ENCODE peak calls at places on chromosomes 7 and 10, in ten cellular contexts. K is astrocyte; W is epithelial cell of esophagus; U is H1; I is CD4-positive, CD25-positive, alpha-beta regulatory T cell; S is GM20000; J is NCI-H1048; L is EH; Y is head of caudate nucleus; H is osteocyte. G is an unnamed sample.

GRCh38 chr7:156993021-156993924 is 17.2 kb downstream of the MNX1 start:
- DNase-seq in K (peak; percentile 2), W (no peak), U (no peak), I (no peak), S (no peak), J (no peak), L (no peak), Y (no peak), H (no peak), G (no peak)

GRCh38 chr10:102451105-102451969 is at the start of gene C10orf95:
- DNase-seq in K (no peak), W (peak; percentile 73), U (no peak), I (no peak), S (no peak), J (no peak), L (no peak), Y (no peak), H (no peak), G (no peak)

GRCh38 chr7:144255471-144255897 is 9.1 kb downstream of the OR2A7 start:
- DNase-seq in K (no peak), W (no peak), U (no peak), I (no peak), S (no peak), J (no peak), L (no peak), Y (no peak), H (no peak), G (no peak)

GRCh38 chr7:5766321-5766761 is 15.1 kb downstream of the RNF216 start:
- DNase-seq in K (peak; percentile 85), W (no peak), U (no peak), I (no peak), S (no peak), J (no peak), L (peak; percentile 91), Y (no peak), H (no peak), G (no peak)

GRCh38 chr7:48402721-48403120 is 231.5 kb downstream of the ABCA13 start:
- DNase-seq in K (no peak), W (no peak), U (no peak), I (no peak), S (no peak), J (no peak), L (no peak), Y (no peak), H (no peak), G (no peak)

GRCh38 chr10:71817831-71818268 is 33.2 kb downstream of the PSAP start:
- DNase-seq in K (no peak), W (no peak), U (no peak), I (no peak), S (no peak), J (no peak), L (no peak), Y (no peak), H (no peak), G (no peak)

GRCh38 chr10:30151581-30152389 is 92.4 kb upstream of the JCAD start:
- DNase-seq in K (peak; percentile 92), W (peak; percentile 72), U (peak; percentile 2), I (no peak), S (no peak), J (no peak), L (peak; percentile 92), Y (no peak), H (peak; percentile 88), G (no peak)

GRCh38 chr10:103696411-103697145 is 158.8 kb downstream of the SH3PXD2A start:
- DNase-seq in K (peak; percentile 94), W (peak; percentile 92), U (peak; percentile 53), I (peak; percentile 50), S (peak; percentile 84), J (no peak), L (peak; percentile 95), Y (no peak), H (no peak), G (no peak)

GRCh38 chr7:141361965-141362364 is 189.2 kb upstream of the AGK start:
- DNase-seq in K (no peak), W (no peak), U (no peak), I (no peak), S (no peak), J (no peak), L (no peak), Y (no peak), H (no peak), G (no peak)

GRCh38 chr7:151882734-151883133 is 5.8 kb upstream of the PRKAG2 start:
- DNase-seq in K (no peak), W (no peak), U (no peak), I (no peak), S (no peak), J (no peak), L (no peak), Y (no peak), H (no peak), G (no peak)